ENCODE peak calls at places on chromosome 19, in nine cellular contexts. J is pancreas, K is transverse colon, Y is hepatocyte, X is fibroblast of mammary gland, R is HFF-Myc, M is foreskin fibroblast, L is breast epithelium, H is cardiac fibroblast. D is an unnamed sample.

GRCh38 chr19:45494261-45494916 is 2.5 kb downstream of the RTN2 start:
- DNase-seq in J (peak), K (no peak), Y (no peak), X (no peak), R (no peak), M (no peak), L (no peak), H (no peak), D (no peak)

GRCh38 chr19:34484328-34484727 is 2.8 kb downstream of the WTIP start:
- DNase-seq in J (peak), K (no peak), Y (no peak), X (no peak), R (no peak), M (no peak), L (no peak), H (no peak), D (no peak)

GRCh38 chr19:7494416-7495098 is 5.7 kb upstream of the PEX11G start:
- DNase-seq in J (peak), K (no peak), Y (no peak), X (peak), R (no peak), M (peak), L (no peak), H (peak), D (peak)

GRCh38 chr19:35793381-35794165 is 18.2 kb downstream of the ARHGAP33 start:
- DNase-seq in J (no peak), K (no peak), Y (peak), X (peak), R (no peak), M (peak), L (no peak), H (peak), D (no peak)

GRCh38 chr19:23795462-23795861 is 36.8 kb upstream of the ZNF681 start:
- DNase-seq in J (no peak), K (no peak), Y (no peak), X (no peak), R (no peak), M (no peak), L (no peak), H (no peak), D (no peak)

GRCh38 chr19:30171138-30171635 is 201.0 kb upstream of the ZNF536 start:
- DNase-seq in J (no peak), K (no peak), Y (no peak), X (no peak), R (no peak), M (no peak), L (no peak), H (no peak), D (no peak)

GRCh38 chr19:38031423-38031770 is 124.4 kb downstream of the SIPA1L3 start:
- DNase-seq in J (no peak), K (no peak), Y (no peak), X (peak), R (no peak), M (no peak), L (no peak), H (peak), D (no peak)

GRCh38 chr19:44552324-44552723 is 22.8 kb upstream of the CEACAM20 start:
- DNase-seq in J (no peak), K (peak), Y (peak), X (peak), R (no peak), M (peak), L (no peak), H (peak), D (no peak)

GRCh38 chr19:14096272-14096992 is 5.9 kb upstream of the SAMD1 start:
- DNase-seq in J (no peak), K (no peak), Y (no peak), X (no peak), R (no peak), M (no peak), L (no peak), H (no peak), D (no peak)

GRCh38 chr19:19670070-19670551 is 1.5 kb downstream of the ZNF101 start:
- DNase-seq in J (no peak), K (no peak), Y (no peak), X (no peak), R (no peak), M (no peak), L (no peak), H (no peak), D (no peak)

GRCh38 chr19:10895363-10895762 is 24.0 kb downstream of the CARM1 start:
- DNase-seq in J (no peak), K (no peak), Y (no peak), X (no peak), R (no peak), M (no peak), L (no peak), H (no peak), D (no peak)

GRCh38 chr19:33193864-33194362 is at the start of gene LRP3:
- DNase-seq in J (peak), K (peak), Y (peak), X (no peak), R (no peak), M (peak), L (no peak), H (peak), D (peak)

GRCh38 chr19:29454109-29454508 is 71.7 kb upstream of the VSTM2B start:
- DNase-seq in J (no peak), K (no peak), Y (no peak), X (no peak), R (no peak), M (no peak), L (no peak), H (no peak), D (no peak)

GRCh38 chr19:37468961-37469777 is at the start of gene ZNF570:
- DNase-seq in J (peak), K (peak), Y (peak), X (peak), R (peak), M (peak), L (peak), H (peak), D (peak)

DNA sequence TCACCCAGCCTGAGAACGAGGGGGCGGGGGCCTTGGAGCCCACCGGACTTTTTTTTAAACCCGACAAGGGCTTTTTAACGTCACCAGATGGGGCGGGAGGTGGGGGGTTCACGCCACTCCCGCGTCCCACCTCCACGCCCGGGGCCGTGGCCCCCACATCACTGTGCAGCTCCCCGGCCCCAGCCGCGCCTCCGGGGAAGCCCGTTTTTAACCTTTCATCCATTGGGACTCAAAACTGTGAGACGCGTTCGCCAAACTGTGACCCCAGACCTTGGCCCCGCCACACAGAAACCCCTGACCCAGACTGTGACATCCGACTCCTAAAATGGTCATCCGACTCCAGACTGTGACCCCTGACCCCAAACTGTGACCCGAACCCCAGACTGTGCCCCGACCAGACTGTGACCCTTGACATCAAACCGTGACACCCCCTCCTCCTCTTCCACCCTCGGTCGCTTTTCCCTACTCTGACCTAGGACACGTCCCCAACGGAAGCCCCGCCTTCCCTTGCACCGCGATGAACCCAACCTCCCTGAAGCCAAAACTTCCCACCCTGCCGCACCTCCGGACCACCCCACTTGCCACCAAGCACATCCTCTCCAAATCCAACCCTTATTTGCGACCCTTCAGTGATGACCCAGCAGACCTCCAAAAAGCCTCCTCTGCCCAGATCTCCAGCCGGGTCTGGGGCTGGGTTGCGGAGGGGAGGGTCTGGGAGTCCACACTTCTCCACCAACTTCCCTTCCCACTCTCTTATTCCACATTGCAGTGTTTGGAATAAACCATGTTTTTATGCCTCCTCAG is 1.5 kb upstream of the GRWD1 start:
- DNase-seq in J (no peak), K (no peak), Y (no peak), X (no peak), R (no peak), M (no peak), L (no peak), H (no peak), D (no peak)
- H3K4me3 ChIP-seq in J (no peak), K (no peak), Y (no peak), X (peak), R (peak), M (peak), L (peak), H (peak), D (peak)

GRCh38 chr19:4122480-4122879 is 1.4 kb downstream of the MAP2K2 start:
- DNase-seq in J (no peak), K (no peak), Y (no peak), X (no peak), R (no peak), M (no peak), L (no peak), H (no peak), D (no peak)

GRCh38 chr19:4121815-4122214 is 2.1 kb downstream of the MAP2K2 start:
- DNase-seq in J (no peak), K (no peak), Y (no peak), X (no peak), R (no peak), M (no peak), L (no peak), H (no peak), D (no peak)

GRCh38 chr19:4120933-4121612 is 2.8 kb downstream of the MAP2K2 start:
- DNase-seq in J (no peak), K (no peak), Y (no peak), X (no peak), R (no peak), M (no peak), L (no peak), H (no peak), D (no peak)

GRCh38 chr19:4124638-4125037 is 716 bp upstream of the MAP2K2 start:
- DNase-seq in J (no peak), K (no peak), Y (no peak), X (no peak), R (no peak), M (no peak), L (no peak), H (no peak), D (no peak)

DNA sequence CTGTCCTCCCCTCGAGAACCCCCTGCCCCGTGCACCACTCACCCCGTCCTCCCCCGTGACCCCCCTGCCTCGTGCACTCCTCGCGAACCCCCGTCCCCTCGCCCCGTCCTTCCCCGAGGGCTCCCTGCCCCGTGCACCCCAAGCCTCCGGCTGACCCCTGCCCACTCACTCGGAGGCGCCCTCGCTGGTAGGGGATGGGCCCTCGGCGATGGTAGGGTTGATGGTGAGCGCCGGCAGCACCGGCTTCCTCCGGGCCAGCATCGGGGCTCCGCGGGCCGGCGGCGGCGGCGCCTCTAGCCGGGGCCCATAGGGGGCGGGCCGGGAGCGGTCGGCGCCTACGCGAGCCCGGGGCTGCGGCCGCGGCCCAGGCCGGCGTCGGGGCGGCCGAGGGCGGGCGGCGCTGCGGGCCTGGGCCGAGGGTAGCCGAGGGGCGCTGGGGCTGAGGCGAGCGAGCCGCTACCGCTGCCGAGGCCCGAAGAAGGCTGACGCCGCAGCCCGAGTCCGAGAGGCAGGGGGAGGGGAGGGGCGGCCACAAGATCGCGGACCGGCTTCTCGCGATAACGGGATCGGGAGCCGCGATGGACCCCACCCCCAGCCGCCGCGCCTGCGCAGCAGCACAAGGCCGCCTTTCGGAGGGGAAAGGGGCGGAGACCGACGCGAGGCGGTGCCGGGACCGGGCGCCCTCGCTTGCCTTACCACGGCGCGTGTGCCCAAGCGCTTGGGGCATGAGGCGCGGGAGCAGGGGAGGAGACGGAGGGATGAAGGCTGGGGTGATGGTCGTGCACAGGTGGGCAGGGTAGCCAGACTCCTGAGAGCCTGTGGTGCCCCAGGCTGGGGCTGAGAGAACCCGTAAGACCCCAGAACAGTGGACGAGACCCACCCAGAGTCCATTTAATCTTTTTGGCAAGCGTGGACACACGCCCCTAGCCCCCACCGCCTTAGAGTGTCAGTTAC is at the start of gene MAP2K2:
- DNase-seq in J (peak), K (peak), Y (peak), X (peak), R (peak), M (peak), L (peak), H (peak), D (peak)
- TF ChIP-seq CTCF in J (no peak), K (peak), Y (no peak), X (no peak), R (no peak), M (no peak), L (no peak), H (no peak), D (peak)

DNA sequence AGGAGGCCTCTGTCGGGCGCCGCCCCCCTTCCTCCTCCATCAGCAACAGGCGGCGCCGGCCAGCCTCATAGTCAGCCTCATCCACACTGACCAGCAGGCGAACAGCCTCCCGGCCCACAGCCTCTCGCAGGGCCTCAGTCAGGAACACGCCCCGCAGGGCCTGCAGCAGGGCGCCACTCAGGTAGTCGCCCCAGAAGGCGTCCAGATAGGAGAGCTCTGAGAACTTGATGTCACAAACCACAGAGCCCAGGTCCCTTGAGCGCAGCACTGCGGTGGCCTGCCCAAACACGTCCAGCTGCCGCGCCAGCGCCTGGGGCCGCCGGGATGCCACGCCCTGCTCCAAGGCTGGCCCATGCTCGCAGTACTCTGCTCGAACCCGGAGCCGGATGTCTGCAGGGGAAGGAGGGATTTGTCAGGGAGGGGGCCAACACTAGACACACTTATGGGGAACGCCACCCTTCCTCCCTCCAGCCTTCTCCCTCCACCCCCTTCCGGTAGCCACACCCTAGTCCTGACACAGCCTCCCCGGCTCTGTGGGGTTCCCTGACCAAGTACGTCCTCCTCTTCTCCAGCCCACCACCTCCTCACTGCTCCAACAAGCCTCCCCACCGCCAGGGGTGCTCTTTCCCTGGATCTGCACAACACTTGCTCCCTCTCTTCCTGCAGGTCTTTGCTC is 17.9 kb downstream of the DEDD2 start:
- DNase-seq in J (no peak), K (peak), Y (no peak), X (no peak), R (no peak), M (no peak), L (no peak), H (no peak), D (no peak)
- H3K4me3 ChIP-seq in J (no peak), K (no peak), Y (no peak), X (no peak), R (no peak), M (no peak), L (no peak), H (no peak), D (no peak)

DNA sequence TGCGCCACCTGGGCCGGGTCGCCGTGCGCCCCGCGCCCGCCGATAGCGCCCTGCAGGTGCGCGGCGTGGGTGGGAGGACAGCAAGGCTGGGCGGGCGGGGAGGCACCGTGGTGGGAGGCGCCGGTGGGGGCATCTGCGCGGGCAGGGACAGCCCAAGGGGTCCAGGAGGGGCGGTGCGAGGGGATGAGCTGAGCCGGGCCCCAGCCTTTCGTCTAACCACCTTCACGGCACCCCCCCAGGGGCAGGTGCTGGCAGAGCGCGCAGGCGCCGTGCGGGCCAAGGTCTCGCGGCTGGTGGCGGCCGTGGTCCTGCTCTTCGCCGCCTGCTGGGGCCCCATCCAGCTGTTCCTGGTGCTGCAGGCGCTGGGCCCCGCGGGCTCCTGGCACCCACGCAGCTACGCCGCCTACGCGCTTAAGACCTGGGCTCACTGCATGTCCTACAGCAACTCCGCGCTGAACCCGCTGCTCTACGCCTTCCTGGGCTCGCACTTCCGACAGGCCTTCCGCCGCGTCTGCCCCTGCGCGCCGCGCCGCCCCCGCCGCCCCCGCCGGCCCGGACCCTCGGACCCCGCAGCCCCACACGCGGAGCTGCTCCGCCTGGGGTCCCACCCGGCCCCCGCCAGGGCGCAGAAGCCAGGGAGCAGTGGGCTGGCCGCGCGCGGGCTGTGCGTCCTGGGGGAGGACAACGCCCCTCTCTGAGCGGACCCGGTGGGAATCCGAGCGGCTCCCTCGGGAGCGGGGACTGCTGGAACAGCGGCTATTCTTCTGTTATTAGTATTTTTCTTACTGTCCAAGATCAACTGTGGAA is 3.1 kb downstream of the KISS1R start:
- DNase-seq in J (no peak), K (no peak), Y (peak), X (no peak), R (no peak), M (peak), L (no peak), H (peak), D (no peak)
- TF ChIP-seq CTCF in J (no peak), K (no peak), Y (no peak), X (no peak), R (no peak), M (no peak), L (no peak), H (no peak), D (no peak)

GRCh38 chr19:2633693-2634075 is 68.8 kb downstream of the GNG7 start:
- DNase-seq in J (no peak), K (no peak), Y (no peak), X (no peak), R (no peak), M (no peak), L (no peak), H (no peak), D (no peak)
- H3K4me3 ChIP-seq in J (no peak), K (no peak), Y (no peak), X (no peak), R (no peak), M (no peak), L (no peak), H (no peak), D (no peak)

D was measured in gastrocnemius medialis.